ENCODE peak calls at places on chromosomes 13 and 19, in six cellular contexts. O is mesendoderm, D is tibial nerve, Z is H9, Y is fibroblast of lung, C is substantia nigra. F is an unnamed sample.
A peak's percentile ranks its signal among the peaks of the same experiment; 100 is the strongest.

GRCh38 chr13:38905861-38906260 is 84.8 kb downstream of the STOML3 start:
- DNase-seq in O (peak; percentile 62), D (no peak), Z (no peak), Y (no peak), C (no peak), F (no peak)

GRCh38 chr13:23449386-23450162 is 16.1 kb upstream of the SACS start:
- DNase-seq in O (no peak), D (no peak), Z (no peak), Y (no peak), C (no peak), F (no peak)

GRCh38 chr19:13181747-13182388 is 31.7 kb downstream of the IER2 start:
- DNase-seq in O (no peak), D (no peak), Z (no peak), Y (peak; percentile 61), C (peak; percentile 45), F (no peak)

GRCh38 chr19:46861691-46862503 is 1.1 kb downstream of the ARHGAP35 start:
- DNase-seq in O (peak; percentile 51), D (no peak), Z (no peak), Y (no peak), C (no peak), F (no peak)

GRCh38 chr19:4654437-4655361 is 15.4 kb downstream of the TNFAIP8L1 start:
- DNase-seq in O (no peak), D (no peak), Z (no peak), Y (no peak), C (no peak), F (no peak)

GRCh38 chr13:24063281-24063851 is 97.2 kb upstream of the SPATA13 start:
- DNase-seq in O (no peak), D (no peak), Z (no peak), Y (no peak), C (no peak), F (no peak)

GRCh38 chr13:114227528-114227927 is 7.2 kb upstream of the CDC16 start:
- DNase-seq in O (no peak), D (no peak), Z (no peak), Y (no peak), C (no peak), F (no peak)

GRCh38 chr13:30071890-30072817 is 221.7 kb upstream of the UBL3 start:
- DNase-seq in O (peak; percentile 37), D (no peak), Z (no peak), Y (no peak), C (no peak), F (no peak)

GRCh38 chr19:54674021-54674617 is 11.3 kb downstream of the LILRB4 start:
- DNase-seq in O (peak; percentile 31), D (no peak), Z (no peak), Y (peak; percentile 16), C (no peak), F (no peak)

GRCh38 chr13:39684531-39685137 is 29.2 kb downstream of the COG6 start:
- DNase-seq in O (peak; percentile 35), D (no peak), Z (no peak), Y (peak; percentile 77), C (no peak), F (no peak)

GRCh38 chr13:101700598-101700997 is 248.1 kb downstream of the ITGBL1 start:
- DNase-seq in O (no peak), D (no peak), Z (no peak), Y (peak; percentile 83), C (no peak), F (no peak)

GRCh38 chr13:76470991-76471390 is 415.2 kb downstream of the KCTD12 start:
- DNase-seq in O (peak; percentile 1), D (no peak), Z (no peak), Y (no peak), C (no peak), F (no peak)

GRCh38 chr13:66375756-66376155 is 854.4 kb downstream of the PCDH9 start:
- DNase-seq in O (no peak), D (no peak), Z (no peak), Y (peak; percentile 14), C (no peak), F (no peak)

GRCh38 chr19:42040031-42040430 is 30.0 kb downstream of the GRIK5 start:
- DNase-seq in O (no peak), D (no peak), Z (no peak), Y (no peak), C (no peak), F (no peak)

GRCh38 chr19:42033413-42033812 is 36.6 kb downstream of the GRIK5 start:
- DNase-seq in O (no peak), D (no peak), Z (no peak), Y (no peak), C (no peak), F (no peak)

GRCh38 chr19:42042455-42043170 is 27.4 kb downstream of the GRIK5 start:
- DNase-seq in O (no peak), D (no peak), Z (no peak), Y (no peak), C (no peak), F (no peak)

GRCh38 chr19:42038675-42039074 is 31.3 kb downstream of the GRIK5 start:
- DNase-seq in O (no peak), D (no peak), Z (no peak), Y (no peak), C (no peak), F (no peak)

GRCh38 chr19:42037649-42038048 is 32.4 kb downstream of the GRIK5 start:
- DNase-seq in O (no peak), D (no peak), Z (no peak), Y (no peak), C (no peak), F (no peak)
- H3K27ac ChIP-seq in O (no peak overlapping the region), D (no peak overlapping the region), Z (no peak overlapping the region), Y (no peak overlapping the region), C (no peak overlapping the region), F (no peak overlapping the region)

GRCh38 chr13:97425570-97425969 is 8.4 kb upstream of the RAP2A start:
- DNase-seq in O (no peak), D (no peak), Z (no peak), Y (no peak), C (no peak), F (no peak)

GRCh38 chr13:97430296-97430695 is 3.7 kb upstream of the RAP2A start:
- DNase-seq in O (no peak), D (no peak), Z (no peak), Y (no peak), C (no peak), F (no peak)

GRCh38 chr13:97423300-97424045 is 10.5 kb upstream of the RAP2A start:
- DNase-seq in O (no peak), D (no peak), Z (no peak), Y (no peak), C (no peak), F (no peak)

GRCh38 chr13:97429681-97430081 is 4.3 kb upstream of the RAP2A start:
- DNase-seq in O (no peak), D (no peak), Z (no peak), Y (peak; percentile 83), C (peak; percentile 34), F (no peak)

GRCh38 chr13:97426695-97427094 is 7.3 kb upstream of the RAP2A start:
- DNase-seq in O (no peak), D (no peak), Z (no peak), Y (no peak), C (no peak), F (no peak)
- H3K27ac ChIP-seq in O (no peak overlapping the region), D (no peak overlapping the region), Z (no peak overlapping the region), Y (no peak overlapping the region), C (no peak overlapping the region), F (no peak overlapping the region)

GRCh38 chr13:44116562-44117315 is 237.0 kb downstream of the LACC1 start:
- DNase-seq in O (peak; percentile 80), D (no peak), Z (no peak), Y (peak; percentile 28), C (no peak), F (no peak)

GRCh38 chr13:44111701-44112100 is 232.0 kb downstream of the LACC1 start:
- DNase-seq in O (no peak), D (no peak), Z (no peak), Y (no peak), C (no peak), F (no peak)

GRCh38 chr13:44120814-44121505 is 241.3 kb downstream of the LACC1 start:
- DNase-seq in O (no peak), D (no peak), Z (no peak), Y (no peak), C (peak; percentile 8), F (no peak)

GRCh38 chr13:44112700-44113329 is 233.1 kb downstream of the LACC1 start:
- DNase-seq in O (peak; percentile 57), D (no peak), Z (no peak), Y (no peak), C (no peak), F (no peak)

GRCh38 chr13:44117351-44117750 is 237.6 kb downstream of the LACC1 start:
- DNase-seq in O (peak; percentile 57), D (no peak), Z (no peak), Y (peak; percentile 53), C (no peak), F (no peak)
- H3K27ac ChIP-seq in O (no peak overlapping the region), D (peak overlapping the region; percentile 31), Z (no peak overlapping the region), Y (no peak overlapping the region), C (no peak overlapping the region), F (no peak overlapping the region)

GRCh38 chr19:10593148-10593547 is 6.0 kb upstream of the AP1M2 start:
- DNase-seq in O (no peak), D (no peak), Z (no peak), Y (no peak), C (no peak), F (no peak)
- H3K27ac ChIP-seq in O (no peak overlapping the region), D (peak overlapping the region; percentile 94), Z (no peak overlapping the region), Y (no peak overlapping the region), C (peak overlapping the region; percentile 21), F (no peak overlapping the region)

F was measured in effector memory CD4-positive, alpha-beta T cell.